ENCODE peak calls at places on chromosomes 12 and 14, in seven cellular contexts. Z, C, Q, V, Y, R and W are unnamed samples.

GRCh38 chr14:64830961-64831360 is 48.7 kb downstream of the SPTB start:
- DNase-seq in Z (no peak), C (no peak), Q (no peak), V (no peak), Y (no peak), R (no peak), W (no peak)

GRCh38 chr12:107544947-107545346 is 140.7 kb upstream of the PWP1 start:
- DNase-seq in Z (no peak), C (no peak), Q (no peak), V (no peak), Y (no peak), R (no peak), W (no peak)

GRCh38 chr12:87802721-87803011 is 226.5 kb downstream of the C12orf50 start:
- DNase-seq in Z (no peak), C (no peak), Q (no peak), V (no peak), Y (no peak), R (no peak), W (no peak)

GRCh38 chr14:51145246-51145645 is 50.3 kb upstream of the TRIM9 start:
- DNase-seq in Z (no peak), C (no peak), Q (no peak), V (no peak), Y (no peak), R (no peak), W (no peak)

GRCh38 chr14:68782091-68782981 is 10.5 kb downstream of the ZFP36L1 start:
- DNase-seq in Z (no peak), C (no peak), Q (no peak), V (no peak), Y (no peak), R (no peak), W (no peak)

GRCh38 chr12:91332305-91332704 is 149.7 kb upstream of the DCN start:
- DNase-seq in Z (peak), C (no peak), Q (no peak), V (no peak), Y (no peak), R (no peak), W (no peak)

GRCh38 chr12:113231275-113232231 is 10.3 kb downstream of the TPCN1 start:
- DNase-seq in Z (no peak), C (peak), Q (peak), V (peak), Y (no peak), R (no peak), W (no peak)

GRCh38 chr14:21097616-21098133 is 780 bp downstream of the ZNF219 start:
- DNase-seq in Z (no peak), C (no peak), Q (no peak), V (no peak), Y (no peak), R (no peak), W (no peak)

GRCh38 chr12:112161711-112162110 is 36.4 kb downstream of the TRAFD1 start:
- DNase-seq in Z (no peak), C (no peak), Q (no peak), V (no peak), Y (no peak), R (no peak), W (no peak)

GRCh38 chr12:115636546-115636945 is 640.9 kb downstream of the MED13L start:
- DNase-seq in Z (no peak), C (no peak), Q (no peak), V (no peak), Y (no peak), R (no peak), W (no peak)

DNA sequence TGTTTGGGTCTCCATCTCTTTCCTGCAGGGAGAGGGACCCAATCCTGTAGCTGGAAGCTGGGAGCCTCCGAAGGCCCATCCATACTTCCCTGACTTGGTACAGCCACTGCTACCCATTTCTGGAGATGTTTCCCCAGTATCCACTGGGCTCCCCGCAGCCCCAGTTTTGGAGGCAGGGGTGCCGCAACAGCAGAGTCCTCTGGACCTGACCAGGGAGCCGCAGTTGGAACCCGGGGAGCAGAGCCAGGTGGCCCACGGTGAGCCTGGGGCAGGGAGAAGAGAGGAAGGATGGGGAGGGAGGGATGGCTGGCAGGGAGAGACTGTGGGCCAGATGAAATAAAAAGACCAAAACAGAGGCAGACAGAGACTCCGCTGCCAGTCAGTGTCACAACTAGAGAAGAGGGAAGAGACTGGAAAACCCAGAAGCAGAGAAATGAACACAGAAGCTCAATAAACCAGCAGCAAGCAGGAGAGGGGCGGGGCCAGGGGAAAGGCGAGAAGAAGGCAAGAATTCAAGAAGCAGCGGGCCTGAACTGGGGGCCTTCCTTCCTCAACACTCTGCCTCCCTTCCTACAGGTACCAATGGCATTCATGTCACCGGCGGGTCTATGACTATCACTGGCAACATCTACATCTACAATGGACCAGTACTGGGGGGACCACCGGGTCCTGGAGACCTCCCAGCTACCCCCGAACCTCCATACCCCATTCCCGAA is 6.3 kb downstream of the LTBR start:
- DNase-seq in Z (no peak), C (no peak), Q (no peak), V (no peak), Y (no peak), R (no peak), W (no peak)
- TF ChIP-seq JUND in Z (no peak), C (no peak), Q (no peak), V (no peak), Y (no peak), R (no peak), W (no peak)

GRCh38 chr14:23572841-23573240 is 5.2 kb upstream of the AP1G2 start:
- DNase-seq in Z (no peak), C (peak), Q (no peak), V (no peak), Y (no peak), R (no peak), W (no peak)

GRCh38 chr14:23572524-23572828 is 4.9 kb upstream of the AP1G2 start:
- DNase-seq in Z (no peak), C (no peak), Q (no peak), V (no peak), Y (no peak), R (no peak), W (no peak)

GRCh38 chr14:23577004-23577681 is 1.4 kb downstream of the JPH4 start:
- DNase-seq in Z (no peak), C (no peak), Q (no peak), V (no peak), Y (peak), R (no peak), W (peak)

GRCh38 chr14:23573384-23573783 is 5.2 kb downstream of the JPH4 start:
- DNase-seq in Z (no peak), C (no peak), Q (no peak), V (no peak), Y (no peak), R (no peak), W (no peak)

DNA sequence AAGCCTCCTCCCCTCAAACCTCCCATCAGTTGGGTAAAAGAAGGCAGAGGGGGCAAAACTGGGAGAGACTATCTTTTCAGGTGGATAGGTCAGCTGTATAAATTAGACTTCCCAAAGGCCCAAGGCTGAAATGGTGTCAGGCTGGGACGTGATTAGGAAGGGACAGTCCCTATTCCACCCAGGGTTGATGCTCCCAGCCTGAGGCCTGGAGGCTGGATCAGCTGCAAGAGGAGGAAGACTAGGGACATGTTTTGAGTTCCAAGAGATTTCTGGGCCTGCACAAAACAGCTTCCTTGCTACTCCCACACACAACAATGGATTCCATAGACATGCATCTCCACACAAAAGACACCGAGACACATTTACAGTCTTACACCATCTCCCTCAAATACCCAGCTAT is 3.5 kb downstream of the JPH4 start:
- DNase-seq in Z (no peak), C (peak), Q (no peak), V (no peak), Y (no peak), R (no peak), W (peak)
- TF ChIP-seq JUND in Z (no peak), C (no peak), Q (no peak), V (no peak), Y (no peak), R (no peak), W (no peak)

GRCh38 chr14:93880025-93880820 is 46.9 kb upstream of the FAM181A start:
- DNase-seq in Z (no peak), C (no peak), Q (no peak), V (no peak), Y (no peak), R (no peak), W (no peak)
- TF ChIP-seq JUND in Z (no peak), C (no peak), Q (no peak), V (no peak), Y (no peak), R (no peak), W (no peak)

GRCh38 chr12:31868980-31869379 is 90.2 kb upstream of the RESF1 start:
- DNase-seq in Z (peak), C (no peak), Q (no peak), V (no peak), Y (no peak), R (no peak), W (peak)

GRCh38 chr12:31865023-31865422 is 94.2 kb upstream of the RESF1 start:
- DNase-seq in Z (no peak), C (no peak), Q (no peak), V (no peak), Y (no peak), R (no peak), W (no peak)

GRCh38 chr12:31872831-31873604 is 86.2 kb upstream of the RESF1 start:
- DNase-seq in Z (no peak), C (no peak), Q (no peak), V (no peak), Y (no peak), R (no peak), W (no peak)

GRCh38 chr12:31866523-31866922 is 92.7 kb upstream of the RESF1 start:
- DNase-seq in Z (no peak), C (no peak), Q (no peak), V (no peak), Y (no peak), R (no peak), W (no peak)

GRCh38 chr12:31867292-31867691 is 91.9 kb upstream of the RESF1 start:
- DNase-seq in Z (no peak), C (no peak), Q (no peak), V (no peak), Y (no peak), R (no peak), W (no peak)
- TF ChIP-seq JUND in Z (no peak), C (no peak), Q (no peak), V (no peak), Y (no peak), R (no peak), W (no peak)

DNA sequence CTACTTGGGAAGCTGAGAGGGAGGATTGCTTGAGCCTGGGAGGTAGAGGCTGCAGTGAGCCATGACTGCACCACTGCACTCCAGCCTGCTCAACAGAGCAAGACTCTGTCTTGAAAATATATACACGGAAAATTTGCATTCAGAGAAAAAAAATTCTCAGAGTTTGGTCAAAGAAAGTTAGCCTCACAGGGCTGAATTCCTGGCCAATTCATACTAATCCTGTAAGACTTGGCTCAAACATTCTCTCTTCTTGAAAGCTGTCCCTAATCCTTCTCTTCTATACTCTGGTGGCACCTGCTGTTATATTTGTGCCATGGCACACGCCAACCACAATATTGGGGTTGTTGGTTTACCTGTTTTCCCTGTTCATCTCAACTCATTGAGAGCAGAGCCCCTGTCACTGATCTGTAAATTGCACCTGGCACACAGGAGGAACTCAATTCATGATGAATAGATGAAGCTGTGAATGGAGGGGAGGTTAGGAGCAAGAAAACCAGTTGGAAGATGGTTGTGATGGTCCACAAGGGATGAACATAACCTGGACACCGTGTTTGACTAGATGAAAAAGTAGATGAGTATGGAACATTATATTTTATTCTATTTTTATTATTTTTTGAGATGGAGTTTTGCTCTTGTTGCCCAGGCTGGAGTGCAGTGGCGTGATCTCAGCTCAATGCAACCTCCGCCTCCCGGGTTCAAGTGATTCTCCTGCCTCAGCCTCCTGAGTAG is 36.8 kb upstream of the SPTSSA start:
- DNase-seq in Z (peak), C (peak), Q (no peak), V (peak), Y (no peak), R (no peak), W (peak)
- TF ChIP-seq JUND in Z (no peak), C (no peak), Q (no peak), V (no peak), Y (no peak), R (no peak), W (no peak)

GRCh38 chr12:63037721-63038120 is 102.8 kb upstream of the PPM1H start:
- DNase-seq in Z (no peak), C (no peak), Q (no peak), V (no peak), Y (no peak), R (no peak), W (no peak)

GRCh38 chr12:63038361-63039100 is 103.6 kb upstream of the PPM1H start:
- DNase-seq in Z (no peak), C (no peak), Q (no peak), V (no peak), Y (no peak), R (no peak), W (no peak)

GRCh38 chr12:63034601-63035000 is 99.7 kb upstream of the PPM1H start:
- DNase-seq in Z (no peak), C (no peak), Q (no peak), V (no peak), Y (no peak), R (no peak), W (no peak)

GRCh38 chr12:63036974-63037335 is 102.0 kb upstream of the PPM1H start:
- DNase-seq in Z (no peak), C (no peak), Q (no peak), V (no peak), Y (no peak), R (no peak), W (no peak)

DNA sequence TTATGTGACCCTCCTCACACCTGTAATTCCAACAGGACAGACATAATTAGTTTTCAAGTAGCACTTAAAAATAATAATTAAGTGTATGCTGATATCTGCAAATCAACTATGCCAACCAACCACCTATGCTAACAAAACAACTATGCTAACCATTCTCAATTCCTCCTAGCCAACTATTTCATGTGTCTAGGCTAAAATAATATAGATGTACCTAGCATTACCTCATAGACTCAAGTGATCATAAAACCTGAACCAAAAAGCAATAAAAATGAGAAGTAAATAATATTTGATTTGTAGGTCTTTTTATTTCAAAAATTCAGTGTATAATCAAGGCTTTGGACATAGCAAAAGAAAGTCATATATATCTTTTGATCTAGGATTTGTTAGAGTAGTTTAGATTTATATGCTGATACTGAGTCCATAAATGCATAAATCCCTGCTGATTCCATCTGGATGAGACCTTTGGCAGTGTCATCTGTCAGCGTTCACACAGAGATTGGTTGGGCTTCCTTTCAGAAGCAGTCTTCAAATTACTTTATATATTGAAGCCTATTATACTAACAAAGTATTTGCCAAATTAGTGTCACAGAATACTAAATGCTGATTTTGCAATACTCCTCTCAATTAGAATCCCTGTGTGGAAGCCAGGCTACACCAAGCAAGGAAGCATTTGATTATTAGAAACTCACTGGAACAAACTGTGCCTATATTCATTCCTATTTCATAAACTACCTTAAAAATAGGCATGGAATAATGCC is 101.4 kb upstream of the PPM1H start:
- DNase-seq in Z (no peak), C (no peak), Q (no peak), V (no peak), Y (no peak), R (no peak), W (no peak)
- TF ChIP-seq JUND in Z (no peak), C (no peak), Q (no peak), V (no peak), Y (no peak), R (no peak), W (no peak)

GRCh38 chr12:46865311-46865710 is 39.5 kb upstream of the SLC38A4 start:
- DNase-seq in Z (no peak), C (no peak), Q (no peak), V (no peak), Y (no peak), R (no peak), W (no peak)
- TF ChIP-seq JUND in Z (no peak), C (no peak), Q (no peak), V (no peak), Y (no peak), R (no peak), W (no peak)